ENCODE peak calls at places on chromosome 17, in six cellular contexts. One of them, this sample, is unnamed.

GRCh38 chr17:73340093-73340596 is 28.3 kb upstream of the CDC42EP4 start:
- DNase-seq in upper lobe of right lung: no peak
- DNase-seq in adrenal gland: peak
- DNase-seq in sigmoid colon: peak
- DNase-seq in breast epithelium: peak
- DNase-seq in retinal pigment epithelial cell: peak
- DNase-seq in this sample: peak

GRCh38 chr17:64146418-64147109 is 16.6 kb upstream of the ERN1 start:
- DNase-seq in adrenal gland: peak
- DNase-seq in upper lobe of right lung: peak
- DNase-seq in sigmoid colon: peak
- DNase-seq in retinal pigment epithelial cell: no peak
- DNase-seq in breast epithelium: peak
- DNase-seq in this sample: no peak

GRCh38 chr17:13600475-13601316 is 1.0 kb downstream of the HS3ST3A1 start:
- DNase-seq in upper lobe of right lung: no peak
- DNase-seq in retinal pigment epithelial cell: no peak
- DNase-seq in sigmoid colon: no peak
- DNase-seq in breast epithelium: no peak
- DNase-seq in adrenal gland: no peak
- DNase-seq in this sample: no peak

GRCh38 chr17:40846515-40847155 is 20.4 kb downstream of the KRT12 start:
- DNase-seq in retinal pigment epithelial cell: no peak
- DNase-seq in breast epithelium: no peak
- DNase-seq in adrenal gland: no peak
- DNase-seq in sigmoid colon: no peak
- DNase-seq in upper lobe of right lung: no peak
- DNase-seq in this sample: no peak

GRCh38 chr17:17844500-17844899 is 7.7 kb upstream of the SREBF1 start:
- DNase-seq in adrenal gland: no peak
- DNase-seq in retinal pigment epithelial cell: no peak
- DNase-seq in upper lobe of right lung: no peak
- DNase-seq in breast epithelium: no peak
- DNase-seq in sigmoid colon: no peak
- DNase-seq in this sample: no peak

GRCh38 chr17:41098042-41098441 is at the start of gene KRTAP4-8:
- DNase-seq in upper lobe of right lung: no peak
- DNase-seq in breast epithelium: no peak
- DNase-seq in sigmoid colon: no peak
- DNase-seq in retinal pigment epithelial cell: no peak
- DNase-seq in adrenal gland: no peak
- DNase-seq in this sample: no peak

GRCh38 chr17:50585346-50585745 is 24.8 kb downstream of the CACNA1G start:
- DNase-seq in sigmoid colon: no peak
- DNase-seq in adrenal gland: no peak
- DNase-seq in breast epithelium: no peak
- DNase-seq in upper lobe of right lung: no peak
- DNase-seq in retinal pigment epithelial cell: no peak
- DNase-seq in this sample: no peak

GRCh38 chr17:62965149-62965648 is 836 bp upstream of the TANC2 start:
- DNase-seq in retinal pigment epithelial cell: no peak
- DNase-seq in upper lobe of right lung: no peak
- DNase-seq in sigmoid colon: no peak
- DNase-seq in adrenal gland: no peak
- DNase-seq in breast epithelium: no peak
- DNase-seq in this sample: no peak

GRCh38 chr17:80878876-80879722 is 112.5 kb upstream of the CHMP6 start:
- DNase-seq in adrenal gland: no peak
- DNase-seq in upper lobe of right lung: peak
- DNase-seq in breast epithelium: no peak
- DNase-seq in sigmoid colon: no peak
- DNase-seq in retinal pigment epithelial cell: no peak
- DNase-seq in this sample: no peak

GRCh38 chr17:62805234-62805633 is 2.9 kb downstream of the MARCHF10 start:
- DNase-seq in breast epithelium: no peak
- DNase-seq in retinal pigment epithelial cell: no peak
- DNase-seq in upper lobe of right lung: no peak
- DNase-seq in adrenal gland: no peak
- DNase-seq in sigmoid colon: no peak
- DNase-seq in this sample: no peak

GRCh38 chr17:27535975-27536374 is 79.7 kb downstream of the KSR1 start:
- DNase-seq in retinal pigment epithelial cell: no peak
- DNase-seq in adrenal gland: no peak
- DNase-seq in sigmoid colon: no peak
- DNase-seq in upper lobe of right lung: peak
- DNase-seq in breast epithelium: no peak
- DNase-seq in this sample: no peak

GRCh38 chr17:76734080-76734840 is 2.9 kb downstream of the SRSF2 start:
- DNase-seq in retinal pigment epithelial cell: no peak
- DNase-seq in adrenal gland: no peak
- DNase-seq in sigmoid colon: no peak
- DNase-seq in breast epithelium: no peak
- DNase-seq in upper lobe of right lung: no peak
- DNase-seq in this sample: no peak

GRCh38 chr17:80743181-80743771 is 198.6 kb downstream of the RPTOR start:
- DNase-seq in upper lobe of right lung: no peak
- DNase-seq in sigmoid colon: no peak
- DNase-seq in adrenal gland: peak
- DNase-seq in retinal pigment epithelial cell: no peak
- DNase-seq in breast epithelium: no peak
- DNase-seq in this sample: no peak

GRCh38 chr17:66632716-66633115 is 202.2 kb upstream of the CACNG5 start:
- DNase-seq in breast epithelium: no peak
- DNase-seq in sigmoid colon: no peak
- DNase-seq in retinal pigment epithelial cell: no peak
- DNase-seq in adrenal gland: no peak
- DNase-seq in upper lobe of right lung: no peak
- DNase-seq in this sample: no peak

GRCh38 chr17:37361543-37361942 is 14.2 kb upstream of the C17orf78 start:
- DNase-seq in sigmoid colon: no peak
- DNase-seq in upper lobe of right lung: no peak
- DNase-seq in retinal pigment epithelial cell: no peak
- DNase-seq in breast epithelium: peak
- DNase-seq in adrenal gland: no peak
- DNase-seq in this sample: no peak

GRCh38 chr17:37359682-37360188 is 16.1 kb upstream of the C17orf78 start:
- DNase-seq in sigmoid colon: peak
- DNase-seq in adrenal gland: no peak
- DNase-seq in upper lobe of right lung: no peak
- DNase-seq in breast epithelium: peak
- DNase-seq in retinal pigment epithelial cell: no peak
- DNase-seq in this sample: no peak

GRCh38 chr17:37358098-37358829 is 17.5 kb upstream of the C17orf78 start:
- DNase-seq in retinal pigment epithelial cell: no peak
- DNase-seq in sigmoid colon: peak
- DNase-seq in adrenal gland: peak
- DNase-seq in upper lobe of right lung: peak
- DNase-seq in breast epithelium: peak
- DNase-seq in this sample: no peak

GRCh38 chr17:37360632-37361031 is 15.2 kb upstream of the C17orf78 start:
- DNase-seq in sigmoid colon: no peak
- DNase-seq in retinal pigment epithelial cell: no peak
- DNase-seq in breast epithelium: no peak
- DNase-seq in adrenal gland: no peak
- DNase-seq in upper lobe of right lung: no peak
- DNase-seq in this sample: no peak

DNA sequence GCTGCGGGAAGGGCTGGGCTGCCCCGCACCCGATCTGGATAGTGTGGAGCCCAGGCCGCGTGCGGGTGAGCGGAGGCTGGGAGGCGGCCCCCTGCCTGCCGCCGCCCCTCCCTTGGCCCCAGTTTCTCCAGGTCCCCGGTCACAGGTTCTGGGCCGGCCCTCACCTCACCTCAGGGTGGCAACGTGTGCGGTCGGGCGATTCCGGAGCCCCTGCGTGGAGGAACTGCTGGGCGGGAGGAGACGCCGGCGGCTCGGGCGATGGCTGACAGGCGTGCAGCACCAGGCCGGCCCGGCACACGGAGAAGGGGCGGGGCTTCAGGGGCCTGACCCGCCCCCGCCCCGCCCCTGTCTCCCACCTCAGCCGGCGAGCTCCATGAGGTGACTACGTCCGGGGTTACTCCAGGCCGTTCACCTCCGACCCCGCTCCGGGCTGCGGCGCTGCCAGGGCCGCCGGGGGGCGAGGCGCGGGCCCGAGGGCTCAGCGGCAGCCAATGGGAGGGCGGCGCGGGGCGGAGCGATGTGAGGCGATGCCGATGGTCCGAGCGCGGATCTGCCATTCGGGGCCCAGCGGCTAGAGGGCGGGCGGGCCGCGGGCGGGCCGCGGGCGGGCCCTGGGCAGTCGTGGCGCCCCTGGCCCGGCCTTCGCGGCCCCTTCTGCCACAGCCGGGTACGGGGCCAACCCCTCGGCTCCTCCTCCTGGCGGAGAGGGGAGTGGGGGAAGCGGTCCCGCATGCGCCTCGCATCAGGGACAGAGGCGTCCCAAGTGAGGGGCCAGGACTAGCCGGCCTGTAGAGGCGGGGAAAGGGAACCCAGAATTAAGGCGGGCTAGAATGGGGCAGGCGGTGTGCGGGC is 16.7 kb upstream of the C17orf78 start:
- DNase-seq in sigmoid colon: peak
- DNase-seq in breast epithelium: peak
- DNase-seq in adrenal gland: peak
- DNase-seq in retinal pigment epithelial cell: peak
- DNase-seq in upper lobe of right lung: peak
- DNase-seq in this sample: no peak
- TF ChIP-seq CTCF in sigmoid colon: no peak
- TF ChIP-seq CTCF in breast epithelium: no peak
- TF ChIP-seq CTCF in adrenal gland: no peak
- TF ChIP-seq CTCF in retinal pigment epithelial cell: peak
- TF ChIP-seq CTCF in upper lobe of right lung: peak
- TF ChIP-seq CTCF in this sample: peak

GRCh38 chr17:32357615-32358014 is 7.7 kb downstream of the ZNF207 start:
- DNase-seq in upper lobe of right lung: no peak
- DNase-seq in breast epithelium: no peak
- DNase-seq in sigmoid colon: no peak
- DNase-seq in retinal pigment epithelial cell: no peak
- DNase-seq in adrenal gland: no peak
- DNase-seq in this sample: no peak

GRCh38 chr17:32355649-32356377 is 5.9 kb downstream of the ZNF207 start:
- DNase-seq in adrenal gland: no peak
- DNase-seq in upper lobe of right lung: no peak
- DNase-seq in sigmoid colon: no peak
- DNase-seq in breast epithelium: no peak
- DNase-seq in retinal pigment epithelial cell: no peak
- DNase-seq in this sample: no peak

GRCh38 chr17:32356750-32357149 is 6.8 kb downstream of the ZNF207 start:
- DNase-seq in sigmoid colon: no peak
- DNase-seq in adrenal gland: no peak
- DNase-seq in retinal pigment epithelial cell: no peak
- DNase-seq in breast epithelium: no peak
- DNase-seq in upper lobe of right lung: no peak
- DNase-seq in this sample: no peak

GRCh38 chr17:32361270-32361669 is 11.3 kb downstream of the ZNF207 start:
- DNase-seq in breast epithelium: no peak
- DNase-seq in upper lobe of right lung: no peak
- DNase-seq in sigmoid colon: no peak
- DNase-seq in adrenal gland: no peak
- DNase-seq in retinal pigment epithelial cell: no peak
- DNase-seq in this sample: no peak

DNA sequence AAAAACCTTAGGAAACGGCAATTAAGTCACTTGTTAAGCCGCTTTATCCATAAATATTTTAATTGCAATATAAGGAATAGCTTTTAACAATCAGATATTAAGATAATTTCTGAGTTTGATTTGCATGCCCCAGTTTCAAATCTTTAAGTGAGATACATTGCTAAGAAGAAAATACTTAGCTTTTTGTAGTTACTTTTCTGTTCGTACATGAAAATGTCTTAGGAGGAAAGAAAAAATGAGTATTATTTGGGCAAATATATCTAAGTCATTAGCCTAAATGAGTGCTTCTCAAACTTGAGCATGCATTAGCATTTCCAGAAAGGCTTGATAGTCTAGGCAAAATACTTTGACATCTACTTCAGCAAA is 6.4 kb downstream of the ZNF207 start:
- DNase-seq in breast epithelium: no peak
- DNase-seq in sigmoid colon: no peak
- DNase-seq in adrenal gland: no peak
- DNase-seq in upper lobe of right lung: no peak
- DNase-seq in retinal pigment epithelial cell: no peak
- DNase-seq in this sample: no peak
- H3K4me3 ChIP-seq in breast epithelium: no peak
- H3K4me3 ChIP-seq in sigmoid colon: no peak
- H3K4me3 ChIP-seq in adrenal gland: no peak
- H3K4me3 ChIP-seq in upper lobe of right lung: peak
- H3K4me3 ChIP-seq in retinal pigment epithelial cell: no peak
- H3K4me3 ChIP-seq in this sample: no peak

DNA sequence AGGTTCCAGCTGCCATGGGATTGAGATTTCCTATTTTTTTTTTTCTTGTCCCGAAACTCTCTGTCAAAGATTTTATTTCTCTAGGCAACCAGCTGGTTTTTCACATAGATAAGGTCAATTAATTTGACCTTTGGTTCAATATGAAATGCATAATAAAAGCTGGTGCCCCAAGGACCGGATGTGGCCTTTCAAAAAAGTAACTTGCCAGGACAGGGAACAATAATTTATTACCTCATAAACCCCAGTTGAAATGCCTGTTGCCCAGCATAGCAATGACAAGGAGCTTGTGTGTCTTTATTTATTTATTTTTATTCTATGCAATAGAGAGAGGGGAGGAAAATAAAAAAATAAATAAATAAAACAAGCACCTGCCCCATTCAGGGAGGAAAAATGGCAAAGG is 472.7 kb downstream of the KCNJ2 start:
- DNase-seq in adrenal gland: no peak
- DNase-seq in breast epithelium: no peak
- DNase-seq in sigmoid colon: no peak
- DNase-seq in retinal pigment epithelial cell: no peak
- DNase-seq in upper lobe of right lung: no peak
- DNase-seq in this sample: no peak
- TF ChIP-seq CTCF in adrenal gland: no peak
- TF ChIP-seq CTCF in breast epithelium: no peak
- TF ChIP-seq CTCF in sigmoid colon: no peak
- TF ChIP-seq CTCF in retinal pigment epithelial cell: no peak
- TF ChIP-seq CTCF in upper lobe of right lung: no peak
- TF ChIP-seq CTCF in this sample: no peak

GRCh38 chr17:8959312-8959918 is 6.1 kb downstream of the PIK3R5 start:
- DNase-seq in adrenal gland: no peak
- DNase-seq in retinal pigment epithelial cell: no peak
- DNase-seq in breast epithelium: no peak
- DNase-seq in upper lobe of right lung: no peak
- DNase-seq in sigmoid colon: no peak
- DNase-seq in this sample: no peak

GRCh38 chr17:8963017-8963416 is 2.5 kb downstream of the PIK3R5 start:
- DNase-seq in upper lobe of right lung: no peak
- DNase-seq in sigmoid colon: no peak
- DNase-seq in breast epithelium: no peak
- DNase-seq in adrenal gland: no peak
- DNase-seq in retinal pigment epithelial cell: no peak
- DNase-seq in this sample: no peak

GRCh38 chr17:8961861-8962260 is 3.6 kb downstream of the PIK3R5 start:
- DNase-seq in retinal pigment epithelial cell: no peak
- DNase-seq in adrenal gland: no peak
- DNase-seq in sigmoid colon: no peak
- DNase-seq in upper lobe of right lung: no peak
- DNase-seq in breast epithelium: no peak
- DNase-seq in this sample: no peak

GRCh38 chr17:8957721-8958120 is 7.8 kb downstream of the PIK3R5 start:
- DNase-seq in retinal pigment epithelial cell: no peak
- DNase-seq in sigmoid colon: no peak
- DNase-seq in adrenal gland: no peak
- DNase-seq in breast epithelium: no peak
- DNase-seq in upper lobe of right lung: no peak
- DNase-seq in this sample: no peak

GRCh38 chr17:8960325-8961144 is 5.0 kb downstream of the PIK3R5 start:
- DNase-seq in retinal pigment epithelial cell: no peak
- DNase-seq in adrenal gland: no peak
- DNase-seq in sigmoid colon: no peak
- DNase-seq in upper lobe of right lung: no peak
- DNase-seq in breast epithelium: no peak
- DNase-seq in this sample: no peak
- H3K4me3 ChIP-seq in retinal pigment epithelial cell: no peak
- H3K4me3 ChIP-seq in adrenal gland: no peak
- H3K4me3 ChIP-seq in sigmoid colon: no peak
- H3K4me3 ChIP-seq in upper lobe of right lung: no peak
- H3K4me3 ChIP-seq in breast epithelium: no peak
- H3K4me3 ChIP-seq in this sample: no peak